ENCODE peak calls at places on chromosomes 12 and 14, in six cellular contexts. R, B, I, H, J and O are unnamed samples.

GRCh38 chr14:35398095-35398584 is 6.4 kb downstream of the NFKBIA start:
- DNase-seq in R (no peak), B (peak), I (no peak), H (no peak), J (no peak), O (no peak)

GRCh38 chr14:94158239-94158888 is 15.8 kb upstream of the PPP4R4 start:
- DNase-seq in R (no peak), B (no peak), I (no peak), H (no peak), J (no peak), O (no peak)

GRCh38 chr14:105092912-105093425 is 27.7 kb upstream of the GPR132 start:
- DNase-seq in R (peak), B (peak), I (no peak), H (no peak), J (peak), O (peak)

GRCh38 chr12:38904932-38905479 is 385 bp downstream of the CPNE8 start:
- DNase-seq in R (peak), B (peak), I (peak), H (peak), J (peak), O (peak)

GRCh38 chr12:49892084-49892731 is 11.5 kb downstream of the FAIM2 start:
- DNase-seq in R (no peak), B (no peak), I (no peak), H (no peak), J (no peak), O (no peak)

GRCh38 chr12:111758120-111758561 is 8.6 kb upstream of the ALDH2 start:
- DNase-seq in R (no peak), B (no peak), I (no peak), H (no peak), J (peak), O (no peak)

GRCh38 chr14:38238332-38238731 is 17.6 kb downstream of the CLEC14A start:
- DNase-seq in R (peak), B (no peak), I (no peak), H (no peak), J (no peak), O (peak)

GRCh38 chr14:80587096-80587724 is 354.3 kb downstream of the CEP128 start:
- DNase-seq in R (peak), B (no peak), I (peak), H (peak), J (no peak), O (peak)

GRCh38 chr12:54227376-54227775 is 38.6 kb upstream of the SMUG1 start:
- DNase-seq in R (no peak), B (no peak), I (no peak), H (no peak), J (no peak), O (no peak)

GRCh38 chr12:124620606-124621295 is 53.3 kb upstream of the NCOR2 start:
- DNase-seq in R (peak), B (no peak), I (no peak), H (no peak), J (no peak), O (peak)

GRCh38 chr14:100438678-100439592 is 115.8 kb downstream of the SLC25A47 start:
- DNase-seq in R (peak), B (no peak), I (peak), H (no peak), J (no peak), O (peak)

GRCh38 chr12:59383426-59383822 is 212.4 kb upstream of the SLC16A7 start:
- DNase-seq in R (peak), B (no peak), I (no peak), H (no peak), J (no peak), O (peak)

GRCh38 chr12:128543971-128544370 is 277.0 kb downstream of the TMEM132C start:
- DNase-seq in R (no peak), B (no peak), I (no peak), H (no peak), J (no peak), O (no peak)

GRCh38 chr12:13114251-13115052 is 11.0 kb upstream of the GSG1 start:
- DNase-seq in R (no peak), B (no peak), I (no peak), H (no peak), J (no peak), O (no peak)

GRCh38 chr12:4046150-4046845 is 173.1 kb upstream of the PARP11 start:
- DNase-seq in R (no peak), B (no peak), I (no peak), H (no peak), J (no peak), O (no peak)

GRCh38 chr12:16564675-16565074 is 41.3 kb downstream of the LMO3 start:
- DNase-seq in R (no peak), B (no peak), I (no peak), H (no peak), J (no peak), O (no peak)

GRCh38 chr14:105197274-105197673 is 16.2 kb upstream of the NUDT14 start:
- DNase-seq in R (peak), B (peak), I (no peak), H (peak), J (no peak), O (peak)

GRCh38 chr14:96104469-96105057 is 65.4 kb downstream of the C14orf132 start:
- DNase-seq in R (peak), B (no peak), I (no peak), H (no peak), J (peak), O (peak)

GRCh38 chr12:120832712-120833111 is 71.4 kb downstream of the SPPL3 start:
- DNase-seq in R (no peak), B (no peak), I (no peak), H (no peak), J (no peak), O (no peak)

GRCh38 chr12:131944601-131945251 is 5.0 kb upstream of the EP400 start:
- DNase-seq in R (no peak), B (no peak), I (no peak), H (no peak), J (peak), O (no peak)

GRCh38 chr14:104293851-104294627 is 155.7 kb downstream of the KIF26A start:
- DNase-seq in R (no peak), B (no peak), I (no peak), H (no peak), J (peak), O (no peak)

GRCh38 chr12:23855813-23856212 is 93.7 kb downstream of the SOX5 start:
- DNase-seq in R (no peak), B (no peak), I (no peak), H (no peak), J (no peak), O (no peak)

GRCh38 chr14:68781161-68782021 is 11.5 kb downstream of the ZFP36L1 start:
- DNase-seq in R (no peak), B (no peak), I (no peak), H (no peak), J (no peak), O (no peak)